ENCODE peak calls at places on chromosomes 12 and 14, in four cellular contexts. One of them, this sample, is unnamed.

GRCh38 chr14:54002653-54003052 is 46.0 kb upstream of the BMP4 start:
- DNase-seq in esophagus squamous epithelium: no peak
- DNase-seq in heart right ventricle: no peak
- DNase-seq in AG09309: peak
- DNase-seq in this sample: no peak

GRCh38 chr12:57173089-57173488 is 25.7 kb upstream of the LRP1-AS start:
- DNase-seq in AG09309: no peak
- DNase-seq in esophagus squamous epithelium: no peak
- DNase-seq in heart right ventricle: no peak
- DNase-seq in this sample: no peak

GRCh38 chr12:52137746-52138145 is 54.1 kb downstream of the KRT80 start:
- DNase-seq in esophagus squamous epithelium: no peak
- DNase-seq in AG09309: no peak
- DNase-seq in heart right ventricle: no peak
- DNase-seq in this sample: no peak

GRCh38 chr12:51863921-51864700 is 15.6 kb upstream of the FIGNL2 start:
- DNase-seq in AG09309: no peak
- DNase-seq in esophagus squamous epithelium: no peak
- DNase-seq in heart right ventricle: no peak
- DNase-seq in this sample: no peak

GRCh38 chr12:53798575-53798974 is 46.8 kb upstream of the CISTR start:
- DNase-seq in heart right ventricle: no peak
- DNase-seq in AG09309: no peak
- DNase-seq in esophagus squamous epithelium: no peak
- DNase-seq in this sample: no peak

GRCh38 chr14:69658664-69659261 is 47.4 kb downstream of the SUSD6 start:
- DNase-seq in esophagus squamous epithelium: no peak
- DNase-seq in heart right ventricle: no peak
- DNase-seq in AG09309: no peak
- DNase-seq in this sample: no peak

GRCh38 chr12:127941332-127941731 is 325.6 kb upstream of the TMEM132C start:
- DNase-seq in heart right ventricle: no peak
- DNase-seq in esophagus squamous epithelium: no peak
- DNase-seq in AG09309: no peak
- DNase-seq in this sample: no peak

GRCh38 chr14:47485421-47485820 is 190.0 kb downstream of the MDGA2 start:
- DNase-seq in esophagus squamous epithelium: no peak
- DNase-seq in heart right ventricle: no peak
- DNase-seq in AG09309: no peak
- DNase-seq in this sample: no peak

GRCh38 chr12:54417712-54418440 is 1.2 kb downstream of the ITGA5 start:
- DNase-seq in esophagus squamous epithelium: no peak
- DNase-seq in heart right ventricle: peak
- DNase-seq in AG09309: no peak
- DNase-seq in this sample: no peak

DNA sequence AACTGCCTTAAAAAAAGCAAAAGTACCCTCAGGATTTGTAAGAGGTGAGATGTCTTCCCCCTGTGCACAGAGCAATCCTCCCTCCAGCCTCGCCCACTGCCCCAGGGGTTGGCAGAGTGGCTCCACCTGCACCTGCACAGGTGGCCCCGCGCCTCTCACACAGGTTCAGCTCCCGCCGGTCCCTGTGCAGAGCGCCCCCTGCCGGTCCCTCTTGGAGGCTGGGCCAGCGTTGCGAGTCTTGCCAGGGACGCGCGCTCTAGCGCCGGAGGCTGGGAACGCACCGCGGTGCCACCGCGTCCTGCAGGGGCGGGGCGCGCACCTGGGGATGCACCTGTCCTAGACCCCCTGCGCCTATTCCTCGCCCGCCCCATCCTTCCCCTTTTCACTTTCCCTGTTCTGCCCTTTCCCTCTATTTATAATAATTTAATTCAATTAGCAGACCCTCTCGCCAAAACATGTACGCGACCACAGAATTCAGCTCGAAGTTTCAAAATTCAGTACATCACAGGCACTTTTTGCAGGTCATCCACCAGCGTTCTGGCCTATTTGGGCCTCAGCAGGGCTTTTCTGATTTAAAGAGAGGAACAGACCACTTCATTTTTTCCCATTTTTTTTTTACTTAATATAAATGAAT is 618.6 kb downstream of the AACS start:
- DNase-seq in esophagus squamous epithelium: no peak
- DNase-seq in heart right ventricle: no peak
- DNase-seq in AG09309: no peak
- DNase-seq in this sample: no peak
- TF ChIP-seq CTCF in esophagus squamous epithelium: peak
- TF ChIP-seq CTCF in heart right ventricle: no peak
- TF ChIP-seq CTCF in AG09309: no peak
- TF ChIP-seq CTCF in this sample: peak

DNA sequence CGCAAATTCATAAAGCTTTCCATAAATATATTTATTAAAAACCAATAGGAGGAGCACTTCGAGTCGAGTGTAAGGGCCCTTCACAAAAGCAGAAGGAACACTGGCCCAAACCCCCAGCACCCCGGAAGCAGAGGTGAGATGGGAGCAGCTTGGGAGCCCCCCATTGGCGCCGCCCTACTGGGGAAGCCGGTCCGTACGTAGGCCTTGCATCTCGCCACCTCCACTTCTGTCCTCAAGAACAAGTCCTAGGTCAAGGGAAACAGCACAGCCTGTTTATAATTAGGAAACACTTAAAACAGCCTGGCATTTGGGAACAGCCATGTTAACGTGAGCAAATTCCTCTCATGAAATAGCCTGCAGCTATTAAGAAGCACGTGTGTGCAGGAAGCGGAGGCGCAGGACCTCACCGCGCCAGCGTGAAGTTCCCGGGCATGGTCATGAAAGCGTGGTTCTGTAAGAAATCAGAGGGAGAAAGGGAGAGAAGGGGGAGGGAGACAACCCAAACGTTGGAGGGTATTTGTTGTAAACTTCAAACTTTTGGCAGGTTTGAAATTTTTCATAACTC is 7.7 kb downstream of the ANKRD9 start:
- DNase-seq in heart right ventricle: no peak
- DNase-seq in AG09309: no peak
- DNase-seq in esophagus squamous epithelium: no peak
- DNase-seq in this sample: no peak
- TF ChIP-seq CTCF in heart right ventricle: peak
- TF ChIP-seq CTCF in AG09309: peak
- TF ChIP-seq CTCF in esophagus squamous epithelium: no peak
- TF ChIP-seq CTCF in this sample: peak

GRCh38 chr14:23360496-23360895 is 4.5 kb downstream of the EFS start:
- DNase-seq in heart right ventricle: no peak
- DNase-seq in AG09309: no peak
- DNase-seq in esophagus squamous epithelium: no peak
- DNase-seq in this sample: peak
- TF ChIP-seq CTCF in heart right ventricle: no peak
- TF ChIP-seq CTCF in AG09309: peak
- TF ChIP-seq CTCF in esophagus squamous epithelium: no peak
- TF ChIP-seq CTCF in this sample: no peak

DNA sequence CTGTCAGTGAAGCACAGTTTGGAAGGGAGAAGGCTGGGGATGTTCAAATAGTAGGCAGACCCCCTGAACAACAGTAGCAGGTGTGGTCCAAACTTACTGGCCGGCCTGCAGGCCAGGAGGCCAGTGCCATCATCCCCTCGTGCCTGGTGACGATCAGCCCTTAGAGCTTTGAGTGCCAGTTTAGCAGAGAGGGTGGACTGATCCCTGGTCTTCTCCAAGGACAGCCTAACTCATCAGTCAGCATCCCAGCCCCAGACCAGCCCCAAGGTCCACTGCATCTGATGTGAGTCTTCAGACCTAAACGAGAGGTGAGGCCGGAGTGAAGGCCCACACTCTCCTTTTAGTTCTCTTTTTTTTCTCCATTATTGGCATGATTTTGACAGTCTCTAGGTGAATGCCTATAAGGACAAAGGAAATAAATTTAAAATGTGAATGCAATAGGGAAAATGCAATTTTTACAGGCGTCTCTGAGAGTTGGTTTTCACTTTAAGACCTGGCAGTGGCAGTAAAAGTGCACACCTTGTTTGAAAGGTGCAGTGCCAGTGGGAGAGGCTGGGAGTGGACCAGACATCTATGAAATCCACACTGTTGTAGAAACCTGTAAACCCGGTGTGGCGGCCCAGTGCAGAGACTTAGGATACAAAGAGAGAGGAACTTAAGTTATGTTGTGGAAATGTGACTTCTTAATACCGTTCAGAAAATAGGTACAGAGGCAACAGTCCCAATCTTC is 311.2 kb downstream of the CACNA1C start:
- DNase-seq in heart right ventricle: no peak
- DNase-seq in AG09309: no peak
- DNase-seq in esophagus squamous epithelium: no peak
- DNase-seq in this sample: no peak
- TF ChIP-seq CTCF in heart right ventricle: no peak
- TF ChIP-seq CTCF in AG09309: no peak
- TF ChIP-seq CTCF in esophagus squamous epithelium: no peak
- TF ChIP-seq CTCF in this sample: no peak

DNA sequence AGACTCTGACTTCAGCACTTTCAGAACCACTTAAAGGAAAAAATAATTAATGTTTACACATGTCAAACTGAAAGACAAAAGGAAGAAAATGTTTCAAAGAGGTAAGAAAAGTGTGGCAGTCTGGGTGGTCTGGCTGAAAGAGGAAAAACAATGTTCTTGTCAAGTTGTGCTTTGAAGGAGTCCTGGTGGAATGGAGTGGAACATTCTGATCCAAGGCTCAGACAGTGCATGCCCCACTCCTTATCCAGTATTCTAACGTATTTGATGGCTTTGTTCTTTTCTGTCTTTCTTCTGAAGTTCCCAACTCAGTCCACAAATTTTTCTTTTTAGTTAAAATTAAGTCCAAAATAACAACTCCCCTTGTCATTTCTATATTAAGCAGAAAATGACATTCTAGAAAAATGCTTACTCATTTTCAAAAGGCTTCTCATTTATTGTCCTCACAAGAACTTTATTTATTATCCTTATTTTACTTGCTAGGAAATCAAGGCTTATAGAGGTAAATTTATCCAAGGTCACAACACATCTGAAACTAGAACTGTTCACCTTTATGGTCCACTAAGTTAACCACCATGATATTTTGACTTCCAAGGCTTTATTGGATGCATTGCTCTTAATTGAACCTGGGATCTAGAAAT is 121.7 kb upstream of the NAP1L1 start:
- DNase-seq in esophagus squamous epithelium: no peak
- DNase-seq in heart right ventricle: no peak
- DNase-seq in AG09309: no peak
- DNase-seq in this sample: no peak
- TF ChIP-seq CTCF in esophagus squamous epithelium: no peak
- TF ChIP-seq CTCF in heart right ventricle: no peak
- TF ChIP-seq CTCF in AG09309: no peak
- TF ChIP-seq CTCF in this sample: no peak

GRCh38 chr14:104591031-104591430 is 11.5 kb downstream of the C14orf180 start:
- DNase-seq in AG09309: no peak
- DNase-seq in heart right ventricle: no peak
- DNase-seq in esophagus squamous epithelium: no peak
- DNase-seq in this sample: no peak

GRCh38 chr14:104592785-104593184 is 11.8 kb downstream of the TMEM179 start:
- DNase-seq in esophagus squamous epithelium: no peak
- DNase-seq in AG09309: no peak
- DNase-seq in heart right ventricle: no peak
- DNase-seq in this sample: no peak

GRCh38 chr14:104592292-104592672 is 12.3 kb downstream of the TMEM179 start:
- DNase-seq in AG09309: no peak
- DNase-seq in esophagus squamous epithelium: no peak
- DNase-seq in heart right ventricle: no peak
- DNase-seq in this sample: no peak

GRCh38 chr14:104590240-104590965 is 10.8 kb downstream of the C14orf180 start:
- DNase-seq in heart right ventricle: no peak
- DNase-seq in AG09309: no peak
- DNase-seq in esophagus squamous epithelium: no peak
- DNase-seq in this sample: no peak

DNA sequence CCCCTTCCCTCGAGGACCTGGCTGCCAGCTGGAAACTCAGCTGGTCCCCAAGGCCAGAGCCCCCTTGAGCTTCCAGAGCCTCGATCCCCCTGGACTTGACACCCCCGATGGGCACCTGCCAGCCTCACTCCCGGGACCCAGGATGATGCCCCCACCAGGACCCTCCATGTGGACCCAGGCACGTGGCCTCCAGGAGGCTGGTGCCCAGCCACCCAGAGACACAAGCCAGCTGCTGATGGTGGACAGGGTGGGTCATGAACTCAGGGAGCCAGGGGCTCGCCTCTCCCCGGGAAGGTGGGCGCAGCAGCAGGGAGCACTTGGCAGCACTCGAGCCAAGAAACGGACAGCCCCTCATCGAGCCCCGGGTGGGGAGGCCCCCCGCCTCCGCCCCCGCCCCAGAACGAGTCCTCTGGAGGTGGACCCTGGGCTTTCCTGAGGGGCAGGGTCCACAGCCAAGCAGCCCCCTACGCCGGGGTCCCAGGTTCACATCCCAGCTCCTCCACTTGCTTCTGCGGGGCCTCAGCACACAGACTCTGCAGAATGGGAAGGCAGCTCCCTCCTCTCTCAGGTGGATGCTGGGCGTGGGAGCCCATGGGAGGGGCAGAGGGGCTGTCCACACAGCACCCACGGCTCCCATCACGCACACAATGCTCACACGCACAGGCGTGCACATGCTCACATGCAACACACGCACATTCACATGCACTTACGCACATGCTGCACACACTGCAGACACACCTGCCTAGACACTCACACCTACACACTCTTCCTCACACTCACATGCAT is 12.1 kb downstream of the C14orf180 start:
- DNase-seq in AG09309: no peak
- DNase-seq in esophagus squamous epithelium: no peak
- DNase-seq in heart right ventricle: no peak
- DNase-seq in this sample: no peak
- TF ChIP-seq CTCF in AG09309: no peak
- TF ChIP-seq CTCF in esophagus squamous epithelium: no peak
- TF ChIP-seq CTCF in heart right ventricle: no peak
- TF ChIP-seq CTCF in this sample: no peak

GRCh38 chr14:101737414-101738367 is 23.8 kb upstream of the PPP2R5C start:
- DNase-seq in AG09309: no peak
- DNase-seq in heart right ventricle: no peak
- DNase-seq in esophagus squamous epithelium: no peak
- DNase-seq in this sample: no peak
- TF ChIP-seq CTCF in AG09309: peak
- TF ChIP-seq CTCF in heart right ventricle: no peak
- TF ChIP-seq CTCF in esophagus squamous epithelium: no peak
- TF ChIP-seq CTCF in this sample: no peak

DNA sequence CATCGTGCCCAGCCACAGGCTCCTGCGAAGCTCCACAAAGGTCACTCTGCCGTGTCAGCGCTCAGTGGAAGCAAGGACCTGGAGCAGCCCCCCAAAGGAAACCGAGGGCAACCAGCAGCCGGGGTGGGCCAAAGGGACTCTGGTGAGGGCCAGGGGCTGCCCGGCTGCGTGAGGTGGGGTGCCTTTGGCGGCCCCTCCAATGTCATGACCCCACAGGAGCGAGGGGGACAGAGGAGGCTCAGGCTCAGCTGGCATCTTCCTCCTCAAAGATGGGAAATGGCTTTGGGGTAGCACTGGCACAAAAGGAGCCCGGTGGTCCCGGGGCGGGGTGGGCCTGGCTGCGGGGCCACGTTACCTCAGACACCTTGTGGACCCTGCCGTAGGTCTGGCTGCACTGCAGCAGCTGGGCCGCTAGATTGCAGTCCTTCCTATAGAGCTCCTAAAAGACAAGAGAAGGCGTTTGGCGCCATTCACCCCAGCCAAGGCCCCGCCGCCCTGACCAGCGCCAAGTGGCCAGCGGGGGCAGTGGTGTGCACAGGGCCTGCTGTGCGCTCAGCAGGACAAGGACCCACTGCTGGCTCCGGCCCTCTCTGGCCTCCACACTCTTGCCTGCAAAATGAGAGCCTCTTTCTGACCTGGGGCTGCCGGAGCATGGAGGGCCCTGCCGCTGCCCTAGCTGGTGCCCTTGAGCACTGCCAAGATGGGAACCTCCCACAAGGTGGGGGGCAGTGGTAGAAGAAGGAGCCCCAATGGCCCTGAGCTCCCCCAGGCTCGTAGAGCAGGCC is 46.9 kb downstream of the BEGAIN start:
- DNase-seq in esophagus squamous epithelium: no peak
- DNase-seq in heart right ventricle: no peak
- DNase-seq in AG09309: no peak
- DNase-seq in this sample: no peak
- TF ChIP-seq CTCF in esophagus squamous epithelium: no peak
- TF ChIP-seq CTCF in heart right ventricle: no peak
- TF ChIP-seq CTCF in AG09309: peak
- TF ChIP-seq CTCF in this sample: peak

This sample was measured in D721Med.